ENCODE peak calls at places on chromosomes 3 and 15, in ten cellular contexts. One of them, this sample, is unnamed.
A peak's percentile ranks its signal among the peaks of the same experiment; 100 is the strongest.

GRCh38 chr15:62549345-62549970 is 384.4 kb upstream of the C2CD4B start:
- DNase-seq in endodermal cell: peak; percentile 76
- DNase-seq in tibial nerve: no peak
- DNase-seq in CD8-positive, alpha-beta T cell: no peak
- DNase-seq in ascending aorta: no peak
- DNase-seq in brain microvascular endothelial cell: peak; percentile 53
- DNase-seq in gastrocnemius medialis: no peak
- DNase-seq in uterus: no peak
- DNase-seq in GM12878: no peak
- DNase-seq in psoas muscle: no peak
- DNase-seq in this sample: peak; percentile 48

GRCh38 chr3:130341388-130341787 is 4.1 kb upstream of the COL6A5 start:
- DNase-seq in GM12878: no peak
- DNase-seq in brain microvascular endothelial cell: no peak
- DNase-seq in endodermal cell: no peak
- DNase-seq in psoas muscle: no peak
- DNase-seq in gastrocnemius medialis: no peak
- DNase-seq in ascending aorta: no peak
- DNase-seq in uterus: no peak
- DNase-seq in CD8-positive, alpha-beta T cell: no peak
- DNase-seq in tibial nerve: no peak
- DNase-seq in this sample: no peak

GRCh38 chr3:100402150-100402706 is 889 bp downstream of the LNP1 start:
- DNase-seq in endodermal cell: no peak
- DNase-seq in ascending aorta: no peak
- DNase-seq in tibial nerve: no peak
- DNase-seq in CD8-positive, alpha-beta T cell: no peak
- DNase-seq in GM12878: no peak
- DNase-seq in psoas muscle: no peak
- DNase-seq in uterus: no peak
- DNase-seq in gastrocnemius medialis: no peak
- DNase-seq in brain microvascular endothelial cell: no peak
- DNase-seq in this sample: peak; percentile 20

GRCh38 chr3:19645093-19645492 is 288.9 kb downstream of the EFHB start:
- DNase-seq in brain microvascular endothelial cell: no peak
- DNase-seq in CD8-positive, alpha-beta T cell: no peak
- DNase-seq in uterus: no peak
- DNase-seq in GM12878: peak; percentile 23
- DNase-seq in tibial nerve: no peak
- DNase-seq in gastrocnemius medialis: no peak
- DNase-seq in psoas muscle: no peak
- DNase-seq in endodermal cell: no peak
- DNase-seq in ascending aorta: no peak
- DNase-seq in this sample: no peak

GRCh38 chr15:79218588-79219200 is 63.8 kb upstream of the ANKRD34C start:
- DNase-seq in gastrocnemius medialis: no peak
- DNase-seq in brain microvascular endothelial cell: peak; percentile 23
- DNase-seq in endodermal cell: no peak
- DNase-seq in psoas muscle: no peak
- DNase-seq in GM12878: no peak
- DNase-seq in tibial nerve: no peak
- DNase-seq in CD8-positive, alpha-beta T cell: no peak
- DNase-seq in ascending aorta: no peak
- DNase-seq in uterus: no peak
- DNase-seq in this sample: peak; percentile 36

GRCh38 chr15:64521726-64522164 is 61.4 kb downstream of the ZNF609 start:
- DNase-seq in brain microvascular endothelial cell: peak; percentile 36
- DNase-seq in endodermal cell: peak; percentile 70
- DNase-seq in psoas muscle: no peak
- DNase-seq in uterus: no peak
- DNase-seq in CD8-positive, alpha-beta T cell: no peak
- DNase-seq in gastrocnemius medialis: no peak
- DNase-seq in ascending aorta: no peak
- DNase-seq in GM12878: no peak
- DNase-seq in tibial nerve: no peak
- DNase-seq in this sample: peak; percentile 65

GRCh38 chr15:101110681-101111569 is 140.9 kb downstream of the CHSY1 start:
- DNase-seq in gastrocnemius medialis: no peak
- DNase-seq in endodermal cell: peak; percentile 33
- DNase-seq in uterus: no peak
- DNase-seq in tibial nerve: no peak
- DNase-seq in ascending aorta: no peak
- DNase-seq in psoas muscle: peak; percentile 72
- DNase-seq in GM12878: no peak
- DNase-seq in CD8-positive, alpha-beta T cell: no peak
- DNase-seq in brain microvascular endothelial cell: no peak
- DNase-seq in this sample: no peak

GRCh38 chr3:5505163-5505562 is 317.7 kb downstream of the EDEM1 start:
- DNase-seq in uterus: no peak
- DNase-seq in gastrocnemius medialis: no peak
- DNase-seq in CD8-positive, alpha-beta T cell: no peak
- DNase-seq in psoas muscle: no peak
- DNase-seq in endodermal cell: no peak
- DNase-seq in tibial nerve: no peak
- DNase-seq in ascending aorta: no peak
- DNase-seq in GM12878: no peak
- DNase-seq in brain microvascular endothelial cell: no peak
- DNase-seq in this sample: no peak

GRCh38 chr15:29570931-29571727 is 251.1 kb downstream of the TJP1 start:
- DNase-seq in uterus: no peak
- DNase-seq in GM12878: no peak
- DNase-seq in psoas muscle: no peak
- DNase-seq in CD8-positive, alpha-beta T cell: no peak
- DNase-seq in ascending aorta: no peak
- DNase-seq in gastrocnemius medialis: no peak
- DNase-seq in brain microvascular endothelial cell: no peak
- DNase-seq in endodermal cell: peak; percentile 88
- DNase-seq in tibial nerve: no peak
- DNase-seq in this sample: peak; percentile 16

GRCh38 chr15:90709278-90709677 is 7.9 kb upstream of the BLM start:
- DNase-seq in psoas muscle: no peak
- DNase-seq in endodermal cell: no peak
- DNase-seq in CD8-positive, alpha-beta T cell: no peak
- DNase-seq in GM12878: no peak
- DNase-seq in uterus: no peak
- DNase-seq in tibial nerve: no peak
- DNase-seq in gastrocnemius medialis: no peak
- DNase-seq in ascending aorta: no peak
- DNase-seq in brain microvascular endothelial cell: no peak
- DNase-seq in this sample: no peak

GRCh38 chr3:66797916-66798560 is 200.1 kb upstream of the KBTBD8 start:
- DNase-seq in uterus: no peak
- DNase-seq in gastrocnemius medialis: peak; percentile 6
- DNase-seq in GM12878: no peak
- DNase-seq in psoas muscle: peak; percentile 69
- DNase-seq in ascending aorta: no peak
- DNase-seq in brain microvascular endothelial cell: peak; percentile 71
- DNase-seq in tibial nerve: no peak
- DNase-seq in CD8-positive, alpha-beta T cell: no peak
- DNase-seq in endodermal cell: peak; percentile 82
- DNase-seq in this sample: no peak

GRCh38 chr3:23644099-23644498 is 161.7 kb upstream of the UBE2E1 start:
- DNase-seq in GM12878: no peak
- DNase-seq in gastrocnemius medialis: no peak
- DNase-seq in uterus: no peak
- DNase-seq in tibial nerve: no peak
- DNase-seq in endodermal cell: no peak
- DNase-seq in ascending aorta: no peak
- DNase-seq in brain microvascular endothelial cell: no peak
- DNase-seq in CD8-positive, alpha-beta T cell: no peak
- DNase-seq in psoas muscle: no peak
- DNase-seq in this sample: no peak
- H3K27ac ChIP-seq in GM12878: no peak overlapping the region
- H3K27ac ChIP-seq in gastrocnemius medialis: no peak overlapping the region
- H3K27ac ChIP-seq in uterus: no peak overlapping the region
- H3K27ac ChIP-seq in tibial nerve: no peak overlapping the region
- H3K27ac ChIP-seq in endodermal cell: no peak overlapping the region
- H3K27ac ChIP-seq in ascending aorta: no peak overlapping the region
- H3K27ac ChIP-seq in brain microvascular endothelial cell: no peak overlapping the region
- H3K27ac ChIP-seq in CD8-positive, alpha-beta T cell: no peak overlapping the region
- H3K27ac ChIP-seq in psoas muscle: no peak overlapping the region
- H3K27ac ChIP-seq in this sample: no peak overlapping the region

DNA sequence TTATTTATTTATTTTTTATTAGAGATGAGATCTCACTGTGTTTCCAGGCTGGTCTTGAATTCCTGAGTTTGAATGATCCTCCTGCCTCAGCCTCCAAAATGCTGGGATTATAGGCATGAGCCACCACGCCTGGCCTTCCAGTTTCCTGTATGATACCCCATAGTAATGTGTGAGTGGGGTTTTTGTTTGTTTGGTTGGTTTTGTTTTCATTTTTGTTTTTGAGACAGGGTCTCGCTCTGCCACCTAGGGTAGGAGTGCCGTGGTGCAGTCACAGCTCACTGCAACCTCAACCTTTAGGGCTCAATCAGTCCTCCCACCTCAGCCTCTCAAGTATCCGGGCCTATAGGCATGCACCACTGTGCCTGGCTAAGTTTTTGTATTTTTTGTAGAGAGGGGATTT is 30.9 kb downstream of the GOLM2 start:
- DNase-seq in tibial nerve: no peak
- DNase-seq in psoas muscle: no peak
- DNase-seq in gastrocnemius medialis: no peak
- DNase-seq in CD8-positive, alpha-beta T cell: no peak
- DNase-seq in endodermal cell: peak; percentile 50
- DNase-seq in brain microvascular endothelial cell: no peak
- DNase-seq in ascending aorta: no peak
- DNase-seq in uterus: no peak
- DNase-seq in GM12878: peak; percentile 47
- DNase-seq in this sample: no peak
- TF ChIP-seq CTCF in tibial nerve: no peak
- TF ChIP-seq CTCF in psoas muscle: no peak
- TF ChIP-seq CTCF in gastrocnemius medialis: no peak
- TF ChIP-seq CTCF in CD8-positive, alpha-beta T cell: no peak
- TF ChIP-seq CTCF in endodermal cell: peak; percentile 50
- TF ChIP-seq CTCF in brain microvascular endothelial cell: no peak
- TF ChIP-seq CTCF in ascending aorta: no peak
- TF ChIP-seq CTCF in uterus: no peak
- TF ChIP-seq CTCF in GM12878: peak; percentile 81
- TF ChIP-seq CTCF in this sample: no peak

GRCh38 chr3:149377408-149378111 is at the start of gene TM4SF1:
- DNase-seq in gastrocnemius medialis: no peak
- DNase-seq in brain microvascular endothelial cell: peak; percentile 97
- DNase-seq in tibial nerve: peak; percentile 56
- DNase-seq in endodermal cell: peak; percentile 65
- DNase-seq in uterus: peak; percentile 68
- DNase-seq in GM12878: no peak
- DNase-seq in ascending aorta: peak; percentile 92
- DNase-seq in psoas muscle: peak; percentile 70
- DNase-seq in CD8-positive, alpha-beta T cell: no peak
- DNase-seq in this sample: peak; percentile 81
- H3K27ac ChIP-seq in gastrocnemius medialis: peak within 1 kb of the TSS; percentile 68
- H3K27ac ChIP-seq in brain microvascular endothelial cell: peak within 1 kb of the TSS; percentile 86
- H3K27ac ChIP-seq in tibial nerve: peak within 1 kb of the TSS; percentile 28
- H3K27ac ChIP-seq in endodermal cell: no peak within 1 kb of the TSS
- H3K27ac ChIP-seq in uterus: peak within 1 kb of the TSS; percentile 67
- H3K27ac ChIP-seq in GM12878: no peak within 1 kb of the TSS
- H3K27ac ChIP-seq in ascending aorta: peak within 1 kb of the TSS; percentile 74
- H3K27ac ChIP-seq in psoas muscle: peak within 1 kb of the TSS; percentile 61
- H3K27ac ChIP-seq in CD8-positive, alpha-beta T cell: no peak within 1 kb of the TSS
- H3K27ac ChIP-seq in this sample: peak within 1 kb of the TSS; percentile 90

GRCh38 chr15:52790941-52791751 is 1.0 kb upstream of the ONECUT1 start:
- DNase-seq in CD8-positive, alpha-beta T cell: no peak
- DNase-seq in brain microvascular endothelial cell: no peak
- DNase-seq in endodermal cell: peak; percentile 83
- DNase-seq in tibial nerve: no peak
- DNase-seq in gastrocnemius medialis: no peak
- DNase-seq in uterus: no peak
- DNase-seq in ascending aorta: no peak
- DNase-seq in GM12878: no peak
- DNase-seq in psoas muscle: no peak
- DNase-seq in this sample: no peak
- TF ChIP-seq CTCF in CD8-positive, alpha-beta T cell: no peak
- TF ChIP-seq CTCF in brain microvascular endothelial cell: peak; percentile 46
- TF ChIP-seq CTCF in endodermal cell: peak; percentile 80
- TF ChIP-seq CTCF in tibial nerve: no peak
- TF ChIP-seq CTCF in gastrocnemius medialis: no peak
- TF ChIP-seq CTCF in uterus: no peak
- TF ChIP-seq CTCF in ascending aorta: no peak
- TF ChIP-seq CTCF in GM12878: peak; percentile 16
- TF ChIP-seq CTCF in psoas muscle: no peak
- TF ChIP-seq CTCF in this sample: no peak

GRCh38 chr3:10025205-10026083 is 793 bp upstream of the FANCD2 start:
- DNase-seq in psoas muscle: no peak
- DNase-seq in tibial nerve: no peak
- DNase-seq in endodermal cell: no peak
- DNase-seq in ascending aorta: no peak
- DNase-seq in gastrocnemius medialis: no peak
- DNase-seq in GM12878: no peak
- DNase-seq in uterus: no peak
- DNase-seq in CD8-positive, alpha-beta T cell: no peak
- DNase-seq in brain microvascular endothelial cell: no peak
- DNase-seq in this sample: no peak

GRCh38 chr3:10019326-10019725 is 6.9 kb upstream of the FANCD2 start:
- DNase-seq in tibial nerve: no peak
- DNase-seq in gastrocnemius medialis: no peak
- DNase-seq in CD8-positive, alpha-beta T cell: no peak
- DNase-seq in ascending aorta: no peak
- DNase-seq in endodermal cell: no peak
- DNase-seq in psoas muscle: no peak
- DNase-seq in uterus: no peak
- DNase-seq in brain microvascular endothelial cell: no peak
- DNase-seq in GM12878: no peak
- DNase-seq in this sample: no peak

GRCh38 chr3:10026084-10026890 is at the start of gene FANCD2:
- DNase-seq in endodermal cell: peak; percentile 98
- DNase-seq in brain microvascular endothelial cell: peak; percentile 80
- DNase-seq in tibial nerve: peak; percentile 74
- DNase-seq in psoas muscle: peak; percentile 95
- DNase-seq in ascending aorta: peak; percentile 93
- DNase-seq in GM12878: peak; percentile 60
- DNase-seq in CD8-positive, alpha-beta T cell: peak; percentile 94
- DNase-seq in gastrocnemius medialis: peak; percentile 60
- DNase-seq in uterus: peak; percentile 82
- DNase-seq in this sample: peak; percentile 66

GRCh38 chr3:10021856-10022775 is 4.1 kb upstream of the FANCD2 start:
- DNase-seq in GM12878: no peak
- DNase-seq in endodermal cell: no peak
- DNase-seq in psoas muscle: no peak
- DNase-seq in uterus: no peak
- DNase-seq in ascending aorta: no peak
- DNase-seq in CD8-positive, alpha-beta T cell: no peak
- DNase-seq in gastrocnemius medialis: no peak
- DNase-seq in tibial nerve: no peak
- DNase-seq in brain microvascular endothelial cell: no peak
- DNase-seq in this sample: no peak

GRCh38 chr3:10023587-10024310 is 2.5 kb upstream of the FANCD2 start:
- DNase-seq in uterus: no peak
- DNase-seq in brain microvascular endothelial cell: peak; percentile 76
- DNase-seq in GM12878: no peak
- DNase-seq in endodermal cell: no peak
- DNase-seq in tibial nerve: no peak
- DNase-seq in ascending aorta: no peak
- DNase-seq in gastrocnemius medialis: no peak
- DNase-seq in psoas muscle: no peak
- DNase-seq in CD8-positive, alpha-beta T cell: no peak
- DNase-seq in this sample: peak; percentile 57
- H3K27ac ChIP-seq in uterus: no peak overlapping the region
- H3K27ac ChIP-seq in brain microvascular endothelial cell: peak overlapping the region; percentile 48
- H3K27ac ChIP-seq in GM12878: no peak overlapping the region
- H3K27ac ChIP-seq in endodermal cell: no peak overlapping the region
- H3K27ac ChIP-seq in tibial nerve: no peak overlapping the region
- H3K27ac ChIP-seq in ascending aorta: no peak overlapping the region
- H3K27ac ChIP-seq in gastrocnemius medialis: no peak overlapping the region
- H3K27ac ChIP-seq in psoas muscle: no peak overlapping the region
- H3K27ac ChIP-seq in CD8-positive, alpha-beta T cell: no peak overlapping the region
- H3K27ac ChIP-seq in this sample: peak overlapping the region; percentile 71